ENCODE peak calls at places on chromosomes 2 and 18, in ten cellular contexts. P is A549, T is transverse colon, X is HepG2, M is upper lobe of left lung, S is stomach, N is GM12878, H is sigmoid colon, B is ovary, C is suprapubic skin. R is an unnamed sample.

GRCh38 chr18:34492652-34493051 is 217.4 kb upstream of the DTNA start:
- DNase-seq in P (no peak), T (no peak), X (peak), M (no peak), S (no peak), N (no peak), H (no peak), B (no peak), C (no peak), R (no peak)

GRCh38 chr2:45458909-45459563 is 152.0 kb downstream of the SRBD1 start:
- DNase-seq in P (peak), T (peak), X (peak), M (no peak), S (peak), N (no peak), H (no peak), B (no peak), C (no peak), R (peak)

GRCh38 chr18:434410-434809 is 66.1 kb downstream of the COLEC12 start:
- DNase-seq in P (no peak), T (no peak), X (no peak), M (no peak), S (no peak), N (no peak), H (no peak), B (no peak), C (no peak), R (no peak)

GRCh38 chr2:126802316-126802715 is 96.4 kb upstream of the TEX51 start:
- DNase-seq in P (no peak), T (no peak), X (no peak), M (no peak), S (no peak), N (no peak), H (peak), B (no peak), C (no peak), R (no peak)

GRCh38 chr18:65409266-65409665 is 341.5 kb upstream of the CDH7 start:
- DNase-seq in P (no peak), T (no peak), X (no peak), M (no peak), S (no peak), N (no peak), H (no peak), B (no peak), C (no peak), R (no peak)

GRCh38 chr2:160994141-160995002 is 165.9 kb upstream of the TANK start:
- DNase-seq in P (peak), T (peak), X (peak), M (no peak), S (peak), N (peak), H (peak), B (no peak), C (peak), R (peak)

GRCh38 chr2:96393989-96394761 is 58.6 kb downstream of the NCAPH start:
- DNase-seq in P (no peak), T (no peak), X (no peak), M (no peak), S (no peak), N (no peak), H (no peak), B (no peak), C (no peak), R (no peak)

GRCh38 chr2:149928026-149928425 is 340.5 kb upstream of the MMADHC start:
- DNase-seq in P (no peak), T (no peak), X (no peak), M (no peak), S (no peak), N (no peak), H (no peak), B (no peak), C (no peak), R (no peak)

GRCh38 chr2:212098966-212099365 is 439.6 kb downstream of the ERBB4 start:
- DNase-seq in P (no peak), T (no peak), X (no peak), M (no peak), S (no peak), N (no peak), H (no peak), B (no peak), C (no peak), R (no peak)

GRCh38 chr2:129658430-129658829 is 321.0 kb upstream of the RAB6C start:
- DNase-seq in P (no peak), T (no peak), X (no peak), M (no peak), S (no peak), N (no peak), H (no peak), B (no peak), C (no peak), R (no peak)

GRCh38 chr2:147588191-147588590 is 256.6 kb upstream of the ACVR2A start:
- DNase-seq in P (no peak), T (no peak), X (no peak), M (no peak), S (no peak), N (no peak), H (no peak), B (no peak), C (no peak), R (no peak)

GRCh38 chr2:120736955-120737801 is 1.5 kb downstream of the GLI2 start:
- DNase-seq in P (peak), T (no peak), X (no peak), M (peak), S (peak), N (no peak), H (peak), B (peak), C (no peak), R (no peak)

DNA sequence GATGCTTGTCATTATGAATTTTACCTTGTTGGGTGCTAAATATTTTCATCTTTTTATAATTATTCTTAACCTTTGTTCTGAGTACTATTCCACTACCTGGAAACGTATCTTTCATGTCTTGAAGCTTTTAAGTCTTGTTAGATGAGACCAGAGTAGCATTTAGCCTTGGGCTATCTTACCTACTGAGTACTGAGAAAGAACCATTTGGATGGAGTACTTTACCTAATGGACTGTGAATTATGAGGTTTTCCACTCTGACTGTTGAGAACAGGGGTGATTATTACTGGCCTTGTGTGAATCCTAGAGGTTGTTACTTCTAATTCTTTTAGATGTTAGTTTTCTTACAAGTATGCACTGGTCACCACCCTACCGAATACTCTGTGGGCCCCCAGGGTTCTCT is 63.5 kb downstream of the CCDC102B start:
- DNase-seq in P (no peak), T (no peak), X (no peak), M (no peak), S (no peak), N (no peak), H (no peak), B (no peak), C (no peak), R (no peak)
- TF ChIP-seq EP300 in P (no peak), T (no peak), X (no peak), M (no peak), S (no peak), N (no peak), H (no peak), B (no peak), C (no peak), R (no peak)

GRCh38 chr2:164061129-164061746 is 325.4 kb upstream of the FIGN start:
- DNase-seq in P (peak), T (no peak), X (peak), M (no peak), S (peak), N (peak), H (no peak), B (no peak), C (no peak), R (no peak)
- TF ChIP-seq CTCF in P (peak), T (no peak), X (peak), M (peak), S (peak), N (peak), H (peak), B (no peak), C (peak), R (peak)

GRCh38 chr18:77134611-77135010 is 2.0 kb upstream of the MBP start:
- DNase-seq in P (no peak), T (no peak), X (no peak), M (no peak), S (no peak), N (no peak), H (no peak), B (no peak), C (no peak), R (no peak)
- TF ChIP-seq EP300 in P (no peak), T (no peak), X (no peak), M (no peak), S (no peak), N (no peak), H (no peak), B (no peak), C (no peak), R (no peak)

GRCh38 chr2:98346259-98347236 is at the start of gene CNGA3:
- DNase-seq in P (no peak), T (peak), X (no peak), M (peak), S (no peak), N (no peak), H (no peak), B (peak), C (no peak), R (no peak)
- TF ChIP-seq CTCF in P (no peak), T (no peak), X (no peak), M (no peak), S (no peak), N (no peak), H (no peak), B (no peak), C (no peak), R (no peak)

R was measured in tibial nerve.